ENCODE peak calls at places on chromosomes 3 and 15, in nine cellular contexts. One of them, this sample, is unnamed.

GRCh38 chr3:140163159-140163763 is 228.3 kb downstream of the CLSTN2 start:
- DNase-seq in skeletal muscle cell: no peak
- DNase-seq in CD4-positive, alpha-beta T cell: no peak
- DNase-seq in GM04504: no peak
- DNase-seq in GM19239: no peak
- DNase-seq in stimulated activated CD4-positive, alpha-beta T cell treated with anti-CD3 and anti-CD28 coated beads, Interleukin-12 subunit alpha, Interleukin-12 subunit beta, amount 100 ng/mL, for 4 hours: no peak
- DNase-seq in effector memory CD4-positive, alpha-beta T cell: no peak
- DNase-seq in HFF-Myc: no peak
- DNase-seq in pancreas: no peak
- DNase-seq in this sample: no peak

GRCh38 chr3:47342156-47342555 is 38.7 kb upstream of the PTPN23 start:
- DNase-seq in skeletal muscle cell: no peak
- DNase-seq in CD4-positive, alpha-beta T cell: no peak
- DNase-seq in GM04504: no peak
- DNase-seq in GM19239: no peak
- DNase-seq in stimulated activated CD4-positive, alpha-beta T cell treated with anti-CD3 and anti-CD28 coated beads, Interleukin-12 subunit alpha, Interleukin-12 subunit beta, amount 100 ng/mL, for 4 hours: no peak
- DNase-seq in effector memory CD4-positive, alpha-beta T cell: no peak
- DNase-seq in HFF-Myc: no peak
- DNase-seq in pancreas: no peak
- DNase-seq in this sample: no peak

GRCh38 chr15:66131200-66131599 is 122.3 kb downstream of the MEGF11 start:
- DNase-seq in skeletal muscle cell: no peak
- DNase-seq in CD4-positive, alpha-beta T cell: no peak
- DNase-seq in GM04504: no peak
- DNase-seq in GM19239: no peak
- DNase-seq in stimulated activated CD4-positive, alpha-beta T cell treated with anti-CD3 and anti-CD28 coated beads, Interleukin-12 subunit alpha, Interleukin-12 subunit beta, amount 100 ng/mL, for 4 hours: no peak
- DNase-seq in effector memory CD4-positive, alpha-beta T cell: no peak
- DNase-seq in HFF-Myc: no peak
- DNase-seq in pancreas: peak; percentile 41
- DNase-seq in this sample: no peak

GRCh38 chr15:63827113-63827512 is 6.6 kb downstream of the HERC1 start:
- DNase-seq in skeletal muscle cell: no peak
- DNase-seq in CD4-positive, alpha-beta T cell: no peak
- DNase-seq in GM04504: no peak
- DNase-seq in GM19239: no peak
- DNase-seq in stimulated activated CD4-positive, alpha-beta T cell treated with anti-CD3 and anti-CD28 coated beads, Interleukin-12 subunit alpha, Interleukin-12 subunit beta, amount 100 ng/mL, for 4 hours: no peak
- DNase-seq in effector memory CD4-positive, alpha-beta T cell: no peak
- DNase-seq in HFF-Myc: no peak
- DNase-seq in pancreas: no peak
- DNase-seq in this sample: no peak

GRCh38 chr3:16378920-16379319 is 113.9 kb downstream of the OXNAD1 start:
- DNase-seq in skeletal muscle cell: no peak
- DNase-seq in CD4-positive, alpha-beta T cell: no peak
- DNase-seq in GM04504: no peak
- DNase-seq in GM19239: no peak
- DNase-seq in stimulated activated CD4-positive, alpha-beta T cell treated with anti-CD3 and anti-CD28 coated beads, Interleukin-12 subunit alpha, Interleukin-12 subunit beta, amount 100 ng/mL, for 4 hours: no peak
- DNase-seq in effector memory CD4-positive, alpha-beta T cell: no peak
- DNase-seq in HFF-Myc: no peak
- DNase-seq in pancreas: no peak
- DNase-seq in this sample: no peak

GRCh38 chr3:147213633-147214032 is 192.7 kb downstream of the ZIC4 start:
- DNase-seq in skeletal muscle cell: no peak
- DNase-seq in CD4-positive, alpha-beta T cell: no peak
- DNase-seq in GM04504: no peak
- DNase-seq in GM19239: no peak
- DNase-seq in stimulated activated CD4-positive, alpha-beta T cell treated with anti-CD3 and anti-CD28 coated beads, Interleukin-12 subunit alpha, Interleukin-12 subunit beta, amount 100 ng/mL, for 4 hours: no peak
- DNase-seq in effector memory CD4-positive, alpha-beta T cell: no peak
- DNase-seq in HFF-Myc: no peak
- DNase-seq in pancreas: no peak
- DNase-seq in this sample: no peak

GRCh38 chr3:23778451-23778850 is 27.3 kb upstream of the UBE2E1 start:
- DNase-seq in skeletal muscle cell: no peak
- DNase-seq in CD4-positive, alpha-beta T cell: no peak
- DNase-seq in GM04504: no peak
- DNase-seq in GM19239: no peak
- DNase-seq in stimulated activated CD4-positive, alpha-beta T cell treated with anti-CD3 and anti-CD28 coated beads, Interleukin-12 subunit alpha, Interleukin-12 subunit beta, amount 100 ng/mL, for 4 hours: no peak
- DNase-seq in effector memory CD4-positive, alpha-beta T cell: no peak
- DNase-seq in HFF-Myc: no peak
- DNase-seq in pancreas: no peak
- DNase-seq in this sample: no peak

GRCh38 chr15:37102315-37103021 is 2.1 kb upstream of the MEIS2 start:
- DNase-seq in skeletal muscle cell: no peak
- DNase-seq in CD4-positive, alpha-beta T cell: no peak
- DNase-seq in GM04504: no peak
- DNase-seq in GM19239: no peak
- DNase-seq in stimulated activated CD4-positive, alpha-beta T cell treated with anti-CD3 and anti-CD28 coated beads, Interleukin-12 subunit alpha, Interleukin-12 subunit beta, amount 100 ng/mL, for 4 hours: no peak
- DNase-seq in effector memory CD4-positive, alpha-beta T cell: no peak
- DNase-seq in HFF-Myc: no peak
- DNase-seq in pancreas: no peak
- DNase-seq in this sample: no peak

GRCh38 chr3:13687409-13687989 is 138.6 kb downstream of the FBLN2 start:
- DNase-seq in skeletal muscle cell: no peak
- DNase-seq in CD4-positive, alpha-beta T cell: no peak
- DNase-seq in GM04504: no peak
- DNase-seq in GM19239: no peak
- DNase-seq in stimulated activated CD4-positive, alpha-beta T cell treated with anti-CD3 and anti-CD28 coated beads, Interleukin-12 subunit alpha, Interleukin-12 subunit beta, amount 100 ng/mL, for 4 hours: no peak
- DNase-seq in effector memory CD4-positive, alpha-beta T cell: no peak
- DNase-seq in HFF-Myc: no peak
- DNase-seq in pancreas: no peak
- DNase-seq in this sample: no peak

GRCh38 chr3:129116482-129116946 is 5.1 kb downstream of the RAB43 start:
- DNase-seq in skeletal muscle cell: no peak
- DNase-seq in CD4-positive, alpha-beta T cell: peak; percentile 14
- DNase-seq in GM04504: no peak
- DNase-seq in GM19239: no peak
- DNase-seq in stimulated activated CD4-positive, alpha-beta T cell treated with anti-CD3 and anti-CD28 coated beads, Interleukin-12 subunit alpha, Interleukin-12 subunit beta, amount 100 ng/mL, for 4 hours: no peak
- DNase-seq in effector memory CD4-positive, alpha-beta T cell: no peak
- DNase-seq in HFF-Myc: no peak
- DNase-seq in pancreas: no peak
- DNase-seq in this sample: no peak

GRCh38 chr15:94638183-94638582 is 406.8 kb downstream of the MCTP2 start:
- DNase-seq in skeletal muscle cell: no peak
- DNase-seq in CD4-positive, alpha-beta T cell: no peak
- DNase-seq in GM04504: no peak
- DNase-seq in GM19239: no peak
- DNase-seq in stimulated activated CD4-positive, alpha-beta T cell treated with anti-CD3 and anti-CD28 coated beads, Interleukin-12 subunit alpha, Interleukin-12 subunit beta, amount 100 ng/mL, for 4 hours: no peak
- DNase-seq in effector memory CD4-positive, alpha-beta T cell: no peak
- DNase-seq in HFF-Myc: no peak
- DNase-seq in pancreas: no peak
- DNase-seq in this sample: no peak

GRCh38 chr3:143975549-143976152 is 4.0 kb downstream of the DIPK2A start:
- DNase-seq in skeletal muscle cell: no peak
- DNase-seq in CD4-positive, alpha-beta T cell: no peak
- DNase-seq in GM04504: peak; percentile 31
- DNase-seq in GM19239: no peak
- DNase-seq in stimulated activated CD4-positive, alpha-beta T cell treated with anti-CD3 and anti-CD28 coated beads, Interleukin-12 subunit alpha, Interleukin-12 subunit beta, amount 100 ng/mL, for 4 hours: no peak
- DNase-seq in effector memory CD4-positive, alpha-beta T cell: no peak
- DNase-seq in HFF-Myc: no peak
- DNase-seq in pancreas: no peak
- DNase-seq in this sample: no peak

GRCh38 chr3:156547637-156548036 is 7.3 kb downstream of the SSR3 start:
- DNase-seq in skeletal muscle cell: no peak
- DNase-seq in CD4-positive, alpha-beta T cell: no peak
- DNase-seq in GM04504: no peak
- DNase-seq in GM19239: no peak
- DNase-seq in stimulated activated CD4-positive, alpha-beta T cell treated with anti-CD3 and anti-CD28 coated beads, Interleukin-12 subunit alpha, Interleukin-12 subunit beta, amount 100 ng/mL, for 4 hours: no peak
- DNase-seq in effector memory CD4-positive, alpha-beta T cell: no peak
- DNase-seq in HFF-Myc: no peak
- DNase-seq in pancreas: no peak
- DNase-seq in this sample: no peak

GRCh38 chr15:52261498-52262242 is 33.9 kb downstream of the MYO5C start:
- DNase-seq in skeletal muscle cell: no peak
- DNase-seq in CD4-positive, alpha-beta T cell: no peak
- DNase-seq in GM04504: peak; percentile 62
- DNase-seq in GM19239: peak; percentile 79
- DNase-seq in stimulated activated CD4-positive, alpha-beta T cell treated with anti-CD3 and anti-CD28 coated beads, Interleukin-12 subunit alpha, Interleukin-12 subunit beta, amount 100 ng/mL, for 4 hours: peak; percentile 24
- DNase-seq in effector memory CD4-positive, alpha-beta T cell: no peak
- DNase-seq in HFF-Myc: peak; percentile 78
- DNase-seq in pancreas: peak; percentile 65
- DNase-seq in this sample: peak; percentile 3

GRCh38 chr3:141275032-141275422 is 43.4 kb downstream of the PXYLP1 start:
- DNase-seq in skeletal muscle cell: peak; percentile 41
- DNase-seq in CD4-positive, alpha-beta T cell: no peak
- DNase-seq in GM04504: no peak
- DNase-seq in GM19239: no peak
- DNase-seq in stimulated activated CD4-positive, alpha-beta T cell treated with anti-CD3 and anti-CD28 coated beads, Interleukin-12 subunit alpha, Interleukin-12 subunit beta, amount 100 ng/mL, for 4 hours: no peak
- DNase-seq in effector memory CD4-positive, alpha-beta T cell: no peak
- DNase-seq in HFF-Myc: no peak
- DNase-seq in pancreas: no peak
- DNase-seq in this sample: no peak

GRCh38 chr15:89531796-89532537 is 35.6 kb upstream of the RHCG start:
- DNase-seq in skeletal muscle cell: no peak
- DNase-seq in CD4-positive, alpha-beta T cell: no peak
- DNase-seq in GM04504: no peak
- DNase-seq in GM19239: no peak
- DNase-seq in stimulated activated CD4-positive, alpha-beta T cell treated with anti-CD3 and anti-CD28 coated beads, Interleukin-12 subunit alpha, Interleukin-12 subunit beta, amount 100 ng/mL, for 4 hours: no peak
- DNase-seq in effector memory CD4-positive, alpha-beta T cell: no peak
- DNase-seq in HFF-Myc: no peak
- DNase-seq in pancreas: no peak
- DNase-seq in this sample: no peak

GRCh38 chr3:66639794-66640356 is 139.1 kb upstream of the LRIG1 start:
- DNase-seq in skeletal muscle cell: no peak
- DNase-seq in CD4-positive, alpha-beta T cell: no peak
- DNase-seq in GM04504: no peak
- DNase-seq in GM19239: no peak
- DNase-seq in stimulated activated CD4-positive, alpha-beta T cell treated with anti-CD3 and anti-CD28 coated beads, Interleukin-12 subunit alpha, Interleukin-12 subunit beta, amount 100 ng/mL, for 4 hours: no peak
- DNase-seq in effector memory CD4-positive, alpha-beta T cell: no peak
- DNase-seq in HFF-Myc: no peak
- DNase-seq in pancreas: no peak
- DNase-seq in this sample: no peak

GRCh38 chr3:72969766-72970165 is 26.8 kb upstream of the PPP4R2 start:
- DNase-seq in skeletal muscle cell: no peak
- DNase-seq in CD4-positive, alpha-beta T cell: no peak
- DNase-seq in GM04504: no peak
- DNase-seq in GM19239: no peak
- DNase-seq in stimulated activated CD4-positive, alpha-beta T cell treated with anti-CD3 and anti-CD28 coated beads, Interleukin-12 subunit alpha, Interleukin-12 subunit beta, amount 100 ng/mL, for 4 hours: no peak
- DNase-seq in effector memory CD4-positive, alpha-beta T cell: no peak
- DNase-seq in HFF-Myc: no peak
- DNase-seq in pancreas: no peak
- DNase-seq in this sample: no peak

GRCh38 chr3:114499986-114500385 is 206.2 kb downstream of the TIGIT start:
- DNase-seq in skeletal muscle cell: no peak
- DNase-seq in CD4-positive, alpha-beta T cell: no peak
- DNase-seq in GM04504: no peak
- DNase-seq in GM19239: no peak
- DNase-seq in stimulated activated CD4-positive, alpha-beta T cell treated with anti-CD3 and anti-CD28 coated beads, Interleukin-12 subunit alpha, Interleukin-12 subunit beta, amount 100 ng/mL, for 4 hours: no peak
- DNase-seq in effector memory CD4-positive, alpha-beta T cell: no peak
- DNase-seq in HFF-Myc: no peak
- DNase-seq in pancreas: no peak
- DNase-seq in this sample: no peak

This sample was measured in T-helper 9 cell.